ENCODE peak calls at places on chromosomes 12 and 14, in five cellular contexts. P is neuronal stem cell, F is thoracic aorta, M is AG09319, A is DMS153. H is an unnamed sample.

GRCh38 chr14:54866588-54866987 is 36.0 kb downstream of the GCH1 start:
- DNase-seq in P (no peak), F (no peak), M (no peak), A (no peak), H (no peak)

GRCh38 chr12:95838125-95838524 is 20.6 kb upstream of the SNRPF start:
- DNase-seq in P (no peak), F (no peak), M (peak), A (peak), H (no peak)

GRCh38 chr12:44476683-44477082 is 399.4 kb downstream of the NELL2 start:
- DNase-seq in P (no peak), F (no peak), M (no peak), A (no peak), H (no peak)

GRCh38 chr14:71803539-71804260 is 128.5 kb upstream of the RGS6 start:
- DNase-seq in P (no peak), F (no peak), M (no peak), A (no peak), H (peak)

GRCh38 chr14:52551696-52552062 is 626 bp downstream of the TXNDC16 start:
- DNase-seq in P (peak), F (no peak), M (no peak), A (peak), H (no peak)

GRCh38 chr14:58072288-58073071 is 79.5 kb downstream of the ARMH4 start:
- DNase-seq in P (peak), F (no peak), M (peak), A (peak), H (peak)

GRCh38 chr14:58353516-58354299 is 42.0 kb upstream of the TOMM20L start:
- DNase-seq in P (no peak), F (no peak), M (no peak), A (no peak), H (no peak)

GRCh38 chr12:59624732-59625455 is 29.1 kb downstream of the SLC16A7 start:
- DNase-seq in P (no peak), F (no peak), M (no peak), A (no peak), H (no peak)

GRCh38 chr14:70871863-70872677 is 35.2 kb upstream of the PCNX1 start:
- DNase-seq in P (no peak), F (no peak), M (no peak), A (no peak), H (no peak)

GRCh38 chr12:1915082-1915968 is 3.1 kb downstream of the CACNA2D4 start:
- DNase-seq in P (no peak), F (no peak), M (no peak), A (no peak), H (no peak)

GRCh38 chr14:32508281-32508680 is 179.2 kb downstream of the AKAP6 start:
- DNase-seq in P (no peak), F (no peak), M (no peak), A (no peak), H (no peak)

GRCh38 chr12:57632898-57633825 is at the start of gene B4GALNT1:
- DNase-seq in P (peak), F (no peak), M (no peak), A (peak), H (no peak)